ENCODE peak calls at places on chromosomes 11 and 22, in six cellular contexts. O is lower lobe of right lung, N is cardiac septum, T is body of pancreas, Q is mesenchymal stem cell, A is RWPE2. P is an unnamed sample.

GRCh38 chr11:125566235-125566634 is 3.0 kb upstream of the EI24 start:
- DNase-seq in O (no peak), N (no peak), T (no peak), Q (no peak), A (no peak), P (no peak)

GRCh38 chr11:61629082-61629481 is 48.2 kb upstream of the SYT7 start:
- DNase-seq in O (no peak), N (no peak), T (no peak), Q (no peak), A (no peak), P (no peak)

GRCh38 chr22:21775061-21775460 is 39.5 kb upstream of the YPEL1 start:
- DNase-seq in O (no peak), N (no peak), T (no peak), Q (no peak), A (no peak), P (no peak)

GRCh38 chr22:40247976-40248375 is 70.3 kb downstream of the TNRC6B start:
- DNase-seq in O (no peak), N (no peak), T (peak), Q (no peak), A (no peak), P (no peak)

GRCh38 chr22:33076368-33076767 is 18.2 kb upstream of the SYN3 start:
- DNase-seq in O (no peak), N (no peak), T (no peak), Q (peak), A (no peak), P (no peak)

GRCh38 chr11:64500176-64501013 is 90.6 kb upstream of the SLC22A12 start:
- DNase-seq in O (no peak), N (no peak), T (no peak), Q (no peak), A (no peak), P (no peak)

GRCh38 chr22:43921361-43921760 is 2.2 kb upstream of the PNPLA3 start:
- DNase-seq in O (no peak), N (no peak), T (no peak), Q (peak), A (no peak), P (no peak)

GRCh38 chr11:76795285-76795935 is 12.3 kb downstream of the TSKU start:
- DNase-seq in O (no peak), N (no peak), T (no peak), Q (no peak), A (no peak), P (no peak)

GRCh38 chr11:6321356-6321755 is 1.1 kb upstream of the CAVIN3 start:
- DNase-seq in O (no peak), N (no peak), T (no peak), Q (no peak), A (no peak), P (no peak)

GRCh38 chr11:72067266-72067665 is 13.1 kb downstream of the NUMA1 start:
- DNase-seq in O (no peak), N (no peak), T (no peak), Q (no peak), A (no peak), P (no peak)

GRCh38 chr11:69442807-69443137 is 38.7 kb upstream of the LINC01488 start:
- DNase-seq in O (peak), N (no peak), T (peak), Q (peak), A (no peak), P (no peak)

GRCh38 chr22:35191412-35191811 is 65.9 kb upstream of the HMGXB4 start:
- DNase-seq in O (no peak), N (no peak), T (peak), Q (peak), A (no peak), P (peak)

GRCh38 chr11:77375114-77375513 is 73.6 kb upstream of the GDPD4 start:
- DNase-seq in O (no peak), N (no peak), T (no peak), Q (no peak), A (no peak), P (no peak)

GRCh38 chr22:35524966-35525686 is 15.5 kb upstream of the RASD2 start:
- DNase-seq in O (no peak), N (no peak), T (peak), Q (peak), A (no peak), P (no peak)

GRCh38 chr11:122183933-122184332 is 67.9 kb upstream of the BLID start:
- DNase-seq in O (no peak), N (no peak), T (no peak), Q (no peak), A (no peak), P (no peak)

GRCh38 chr22:20749453-20749852 is 24.5 kb upstream of the SERPIND1 start:
- DNase-seq in O (peak), N (no peak), T (no peak), Q (no peak), A (no peak), P (no peak)

GRCh38 chr22:44362249-44363040 is 49.7 kb upstream of the SHISAL1 start:
- DNase-seq in O (peak), N (no peak), T (no peak), Q (no peak), A (peak), P (no peak)

GRCh38 chr22:20015971-20016733 is 471 bp downstream of the ARVCF start:
- DNase-seq in O (peak), N (no peak), T (peak), Q (peak), A (no peak), P (no peak)

GRCh38 chr11:108757630-108758029 is 92.8 kb downstream of the DDX10 start:
- DNase-seq in O (no peak), N (no peak), T (no peak), Q (no peak), A (no peak), P (no peak)

GRCh38 chr11:129853508-129854228 is 38.0 kb downstream of the TMEM45B start:
- DNase-seq in O (peak), N (no peak), T (peak), Q (peak), A (peak), P (peak)

GRCh38 chr22:35312198-35313059 is 12.7 kb downstream of the TOM1 start:
- DNase-seq in O (no peak), N (no peak), T (peak), Q (no peak), A (no peak), P (peak)

GRCh38 chr22:39514373-39514973 is 5.9 kb upstream of the ATF4 start:
- DNase-seq in O (peak), N (no peak), T (peak), Q (no peak), A (no peak), P (no peak)

GRCh38 chr11:69578167-69578566 is 62.8 kb upstream of the CCND1 start:
- DNase-seq in O (no peak), N (no peak), T (no peak), Q (no peak), A (no peak), P (no peak)

GRCh38 chr22:22446527-22446926 is 62.0 kb downstream of the ZNF280B start:
- DNase-seq in O (no peak), N (no peak), T (no peak), Q (no peak), A (no peak), P (no peak)

GRCh38 chr11:2991477-2992233 is 474 bp downstream of the NAP1L4 start:
- DNase-seq in O (no peak), N (no peak), T (no peak), Q (peak), A (no peak), P (peak)

GRCh38 chr22:35739642-35740041 is 22.0 kb downstream of the APOL5 start:
- DNase-seq in O (no peak), N (no peak), T (no peak), Q (peak), A (no peak), P (no peak)

GRCh38 chr11:19803506-19803998 is 90.9 kb downstream of the NAV2 start:
- DNase-seq in O (no peak), N (no peak), T (peak), Q (no peak), A (no peak), P (no peak)

GRCh38 chr11:61270354-61271070 is 24.6 kb downstream of the VWCE start:
- DNase-seq in O (no peak), N (no peak), T (no peak), Q (peak), A (no peak), P (no peak)

GRCh38 chr22:35540600-35541253 is at the start of gene RASD2:
- DNase-seq in O (no peak), N (no peak), T (peak), Q (peak), A (no peak), P (peak)

GRCh38 chr11:94781822-94782221 is 13.7 kb downstream of the AMOTL1 start:
- DNase-seq in O (no peak), N (no peak), T (no peak), Q (peak), A (no peak), P (no peak)

GRCh38 chr11:47136327-47136726 is 40.4 kb downstream of the ARFGAP2 start:
- DNase-seq in O (no peak), N (no peak), T (no peak), Q (no peak), A (no peak), P (no peak)

GRCh38 chr11:720642-721346 is 14.8 kb downstream of the EPS8L2 start:
- DNase-seq in O (no peak), N (no peak), T (no peak), Q (no peak), A (peak), P (no peak)

GRCh38 chr11:6387811-6388599 is 2.3 kb upstream of the SMPD1 start:
- DNase-seq in O (no peak), N (no peak), T (no peak), Q (peak), A (no peak), P (no peak)